ENCODE peak calls at places on chromosomes 2 and 18, in nine cellular contexts. M is IMR-90, K is fibroblast of the aortic adventitia, G is RWPE1, U is NCI-H2029 treated with DMSO at 0.1 percent for 48 hours, H is AG20443, C is AG10803, O is pancreas, R is endodermal cell. B is an unnamed sample.

GRCh38 chr18:8912348-8913057 is 190.0 kb upstream of the NDUFV2 start:
- DNase-seq in H (peak), U (no peak), M (no peak), R (peak), C (no peak), G (no peak), K (no peak), O (no peak), B (no peak)

GRCh38 chr2:29821591-29821990 is 99.8 kb downstream of the ALK start:
- DNase-seq in M (no peak), K (no peak), G (no peak), U (no peak), O (no peak), C (no peak), H (no peak), R (no peak), B (no peak)

GRCh38 chr2:127414855-127415592 is 3.2 kb upstream of the PROC start:
- DNase-seq in K (no peak), C (no peak), H (no peak), U (no peak), G (no peak), O (no peak), R (no peak), M (no peak), B (no peak)

GRCh38 chr2:132438650-132439030 is 22.0 kb downstream of the GPR39 start:
- DNase-seq in C (peak), H (peak), R (peak), O (no peak), G (peak), K (peak), U (no peak), M (peak), B (peak)

GRCh38 chr18:47912343-47912742 is 18.1 kb downstream of the SMAD2 start:
- DNase-seq in M (no peak), K (peak), G (no peak), O (no peak), U (no peak), H (peak), R (no peak), C (no peak), B (peak)

GRCh38 chr2:28447943-28448737 is 47.7 kb upstream of the PLB1 start:
- DNase-seq in G (peak), M (peak), O (no peak), U (no peak), R (no peak), C (peak), K (peak), H (peak), B (peak)

GRCh38 chr2:111227716-111228141 is 107.0 kb downstream of the BCL2L11 start:
- DNase-seq in U (no peak), R (peak), C (peak), K (peak), O (no peak), G (peak), M (peak), H (peak), B (peak)

GRCh38 chr2:200092235-200092634 is 136.9 kb downstream of the MAIP1 start:
- DNase-seq in O (no peak), G (no peak), H (no peak), U (no peak), K (no peak), M (no peak), C (no peak), R (no peak), B (no peak)

GRCh38 chr2:236607471-236608307 is 38.1 kb downstream of the ACKR3 start:
- DNase-seq in O (peak), G (no peak), U (no peak), M (peak), R (peak), C (peak), K (peak), H (peak), B (peak)

GRCh38 chr2:233081731-233082221 is 21.6 kb downstream of the INPP5D start:
- DNase-seq in H (no peak), G (no peak), O (no peak), U (no peak), R (no peak), C (no peak), K (no peak), M (no peak), B (no peak)

GRCh38 chr2:205858781-205859478 is 176.6 kb downstream of the NRP2 start:
- DNase-seq in R (no peak), G (no peak), H (peak), C (peak), U (no peak), O (peak), M (peak), K (peak), B (peak)

B was measured in adipocyte.